ENCODE peak calls at places on chromosomes 13 and 19, in ten cellular contexts. Y is EL; J is activated CD4-positive, CD25-positive, alpha-beta regulatory T cell treated with anti-CD3 and anti-CD28 coated beads, Interleukin-2, amount 50 U/mL, for 16 hours; B is stimulated activated CD8-positive, alpha-beta memory T cell treated with anti-CD3 and anti-CD28 coated beads, Interleukin-15, amount 100 ng/mL, for 4 hours; E is lung; Q is adrenal gland; O is NCI-H2081; V is CD8-positive, alpha-beta T cell; P is HEK293T; N is kidney tubule cell. H is an unnamed sample.

GRCh38 chr13:32164622-32165268 is 133.2 kb downstream of the FRY start:
- DNase-seq in V (no peak), Q (peak; percentile 52), O (peak; percentile 82), N (peak; percentile 75), B (no peak), P (peak; percentile 77), Y (peak; percentile 74), J (no peak), E (peak; percentile 36), H (peak; percentile 95)

GRCh38 chr13:31089649-31090048 is 72.1 kb downstream of the HSPH1 start:
- DNase-seq in Q (no peak), Y (no peak), O (no peak), B (no peak), P (no peak), E (no peak), J (no peak), V (no peak), N (no peak), H (no peak)

GRCh38 chr19:7739801-7740659 is 7.3 kb downstream of the CD209 start:
- DNase-seq in B (no peak), Y (no peak), E (no peak), J (no peak), V (no peak), N (no peak), Q (no peak), P (no peak), O (no peak), H (no peak)

GRCh38 chr13:110850840-110851239 is 64.0 kb downstream of the ANKRD10 start:
- DNase-seq in B (no peak), E (no peak), Q (no peak), O (no peak), N (no peak), J (no peak), V (no peak), P (no peak), Y (no peak), H (no peak)

GRCh38 chr13:50410921-50411712 is 395.9 kb downstream of the KCNRG start:
- DNase-seq in Q (peak; percentile 69), B (no peak), N (peak; percentile 88), Y (peak; percentile 95), P (peak; percentile 22), J (no peak), E (peak; percentile 35), O (no peak), V (no peak), H (no peak)

GRCh38 chr19:1592023-1592754 is 476 bp downstream of the MBD3 start:
- DNase-seq in E (peak; percentile 81), N (peak; percentile 93), O (peak; percentile 87), Q (peak; percentile 86), V (peak; percentile 81), J (peak; percentile 72), B (peak; percentile 68), Y (peak; percentile 90), P (peak; percentile 93), H (peak; percentile 94)

GRCh38 chr13:30744056-30744684 is 8.8 kb downstream of the ALOX5AP start:
- DNase-seq in J (peak; percentile 75), Y (peak; percentile 64), O (no peak), E (peak; percentile 63), P (no peak), V (peak; percentile 80), B (peak; percentile 68), Q (peak; percentile 65), N (peak; percentile 85), H (peak; percentile 29)

GRCh38 chr13:46543307-46543706 is 9.7 kb upstream of the LRCH1 start:
- DNase-seq in V (no peak), O (no peak), E (no peak), P (no peak), N (no peak), Q (no peak), J (no peak), B (no peak), Y (no peak), H (no peak)

GRCh38 chr19:43594710-43595604 is 977 bp downstream of the IRGQ start:
- DNase-seq in J (peak; percentile 31), V (peak; percentile 56), N (peak; percentile 75), E (peak; percentile 52), B (peak; percentile 44), Y (peak; percentile 65), O (peak; percentile 70), P (peak; percentile 75), Q (peak; percentile 73), H (peak; percentile 89)

GRCh38 chr13:112181336-112182051 is 114.5 kb downstream of the SOX1 start:
- DNase-seq in J (no peak), B (no peak), E (no peak), Y (no peak), P (no peak), O (no peak), Q (no peak), N (no peak), V (no peak), H (no peak)

GRCh38 chr13:26465954-26466353 is 91.5 kb upstream of the WASF3 start:
- DNase-seq in O (no peak), Q (no peak), E (no peak), P (no peak), Y (no peak), N (no peak), B (no peak), V (no peak), J (no peak), H (no peak)

GRCh38 chr13:98289339-98289935 is 112.4 kb upstream of the RNF113B start:
- DNase-seq in P (no peak), Q (no peak), O (no peak), Y (no peak), V (no peak), B (no peak), E (no peak), N (no peak), J (no peak), H (no peak)

GRCh38 chr13:73647417-73647816 is 486.8 kb downstream of the KLF12 start:
- DNase-seq in Q (no peak), J (no peak), Y (no peak), N (no peak), B (no peak), V (no peak), O (no peak), P (no peak), E (no peak), H (no peak)

GRCh38 chr13:46698910-46699460 is 98.0 kb downstream of the ESD start:
- DNase-seq in J (no peak), B (no peak), O (peak; percentile 46), Y (no peak), V (no peak), Q (no peak), E (no peak), N (no peak), P (no peak), H (no peak)

GRCh38 chr13:53126803-53127202 is 98.2 kb downstream of the OLFM4 start:
- DNase-seq in Y (peak; percentile 46), J (no peak), N (no peak), P (no peak), Q (no peak), B (no peak), E (no peak), V (no peak), O (no peak), H (no peak)

GRCh38 chr19:49746206-49746958 is 16.7 kb downstream of the TSKS start:
- DNase-seq in O (no peak), P (peak; percentile 98), E (peak; percentile 46), N (peak; percentile 14), J (peak; percentile 8), V (peak; percentile 7), B (no peak), Y (peak; percentile 37), Q (peak; percentile 84), H (peak; percentile 41)

GRCh38 chr19:17021793-17022590 is 4.6 kb downstream of the CPAMD8 start:
- DNase-seq in P (no peak), N (peak; percentile 73), Q (no peak), E (peak; percentile 74), O (no peak), V (no peak), Y (peak; percentile 47), J (no peak), B (no peak), H (no peak)

GRCh38 chr13:102484329-102484728 is 82.5 kb upstream of the FGF14 start:
- DNase-seq in Y (peak; percentile 1), J (no peak), P (no peak), O (no peak), E (no peak), N (peak; percentile 5), B (no peak), Q (no peak), V (no peak), H (peak; percentile 5)

H was measured in DMS53.